ENCODE peak calls at places on chromosomes 4 and X, in six cellular contexts. F is hepatocyte, Z is stomach, E is esophagus squamous epithelium, R is heart left ventricle, I is neuronal stem cell. J is an unnamed sample. For H3K4me1, the result is how much of the 10 kb centered on the place peaks cover.

GRCh38 chrX:106484233-106484632 is 127.5 kb upstream of the RADX start:
- DNase-seq in Z (no peak), E (no peak), F (no peak), I (no peak), R (no peak), J (no peak)

GRCh38 chrX:104522386-104522785 is 43.6 kb upstream of the IL1RAPL2 start:
- DNase-seq in E (no peak), Z (no peak), R (no peak), F (no peak), I (no peak), J (no peak)

GRCh38 chr4:41505161-41505653 is 32.8 kb upstream of the LIMCH1 start:
- DNase-seq in E (no peak), R (peak), F (no peak), Z (no peak), I (no peak), J (peak)

GRCh38 chr4:89640620-89641366 is 196.2 kb downstream of the SNCA start:
- DNase-seq in Z (no peak), I (peak), E (no peak), F (peak), R (peak), J (no peak)

GRCh38 chr4:70833701-70834100 is 6.0 kb downstream of the GRSF1 start:
- DNase-seq in F (no peak), R (no peak), I (no peak), Z (no peak), E (no peak), J (no peak)

GRCh38 chr4:132101526-132101925 is 1047.6 kb upstream of the PCDH10 start:
- DNase-seq in F (no peak), E (no peak), Z (no peak), I (no peak), R (no peak), J (no peak)

GRCh38 chr4:82770607-82771006 is 28.0 kb downstream of the SCD5 start:
- DNase-seq in Z (no peak), R (no peak), F (no peak), I (no peak), E (no peak), J (no peak)

GRCh38 chrX:155112171-155112570 is 40.9 kb downstream of the BRCC3 start:
- DNase-seq in R (no peak), Z (no peak), I (no peak), E (no peak), F (no peak), J (no peak)

GRCh38 chr4:145679520-145679919 is 426 bp upstream of the C4orf51 start:
- DNase-seq in E (no peak), R (peak), F (peak), Z (peak), I (no peak), J (peak)

GRCh38 chrX:107629533-107629909 is 1.2 kb downstream of the PRPS1 start:
- DNase-seq in E (no peak), F (peak), I (no peak), R (no peak), Z (no peak), J (no peak)

GRCh38 chr4:6719611-6720179 is 3.7 kb downstream of the BLOC1S4 start:
- DNase-seq in F (no peak), I (no peak), Z (no peak), E (no peak), R (no peak), J (no peak)

GRCh38 chr4:40596522-40596921 is 33.1 kb downstream of the RBM47 start:
- DNase-seq in I (no peak), F (no peak), R (no peak), Z (no peak), E (no peak), J (no peak)

GRCh38 chr4:76738081-76738931 is 159.6 kb downstream of the SOWAHB start:
- DNase-seq in I (no peak), F (peak), R (peak), E (no peak), Z (no peak), J (peak)

GRCh38 chr4:114495471-114495928 is 103.1 kb upstream of the UGT8 start:
- DNase-seq in I (peak), E (no peak), R (no peak), F (no peak), Z (no peak), J (no peak)

GRCh38 chrX:479273-479981 is 92.7 kb upstream of the PPP2R3B start:
- DNase-seq in F (no peak), R (no peak), Z (no peak), I (no peak), E (no peak), J (no peak)

GRCh38 chrX:2609431-2610238 is 81.5 kb upstream of the CD99 start:
- DNase-seq in R (no peak), E (no peak), I (no peak), Z (no peak), F (no peak), J (no peak)

GRCh38 chrX:3713225-3713936 is at the start of gene PRKX:
- DNase-seq in R (peak), E (peak), I (no peak), F (peak), Z (peak), J (peak)

GRCh38 chr4:126592088-126592487 is 1040.7 kb upstream of the INTU start:
- DNase-seq in R (no peak), E (no peak), Z (no peak), F (peak), I (no peak), J (no peak)

GRCh38 chrX:118497180-118497814 is 1.7 kb downstream of the DOCK11 start:
- DNase-seq in R (no peak), F (no peak), E (no peak), I (no peak), Z (no peak), J (no peak)

GRCh38 chrX:15790766-15791380 is 589 bp downstream of the ZRSR2 start:
- DNase-seq in F (peak), Z (peak), E (no peak), R (no peak), I (no peak), J (no peak)

GRCh38 chr4:111136438-111136837 is 513.6 kb upstream of the PITX2 start:
- DNase-seq in F (no peak), I (no peak), E (no peak), Z (no peak), R (no peak), J (no peak)

GRCh38 chr4:6473264-6474052 is 1.0 kb upstream of the PPP2R2C start:
- DNase-seq in F (no peak), Z (no peak), I (no peak), R (no peak), E (no peak), J (no peak)

GRCh38 chr4:162102713-162103112 is 61.1 kb downstream of the FSTL5 start:
- DNase-seq in R (no peak), F (no peak), E (no peak), I (no peak), Z (no peak), J (no peak)

GRCh38 chrX:116009871-116010710 is 160.5 kb upstream of the AGTR2 start:
- DNase-seq in E (no peak), R (peak), I (no peak), Z (no peak), F (peak), J (no peak)
- H3K27ac ChIP-seq in E (no peak), R (no peak), I (no peak), Z (no peak), F (peak), J (no peak)

GRCh38 chr4:31896349-31896748 is 1176.2 kb downstream of the PCDH7 start:
- DNase-seq in I (no peak), R (no peak), Z (no peak), E (no peak), F (no peak), J (no peak)
- H3K4me3 ChIP-seq in I (no peak), R (no peak), Z (no peak), E (no peak), F (no peak), J (no peak)

GRCh38 chrX:150570512-150570911 is 2.1 kb downstream of the MTM1 start:
- DNase-seq in F (no peak), I (no peak), E (no peak), R (no peak), Z (no peak), J (no peak)

GRCh38 chrX:150566734-150567182 is 1.7 kb upstream of the MTM1 start:
- DNase-seq in I (peak), R (no peak), F (no peak), E (no peak), Z (no peak), J (no peak)

GRCh38 chrX:150568320-150569154 is at the start of gene MTM1:
- DNase-seq in Z (peak), F (peak), R (peak), I (peak), E (peak), J (peak)

GRCh38 chrX:150567645-150568319 is 639 bp upstream of the MTM1 start:
- DNase-seq in F (no peak), R (no peak), E (no peak), Z (no peak), I (no peak), J (no peak)

DNA sequence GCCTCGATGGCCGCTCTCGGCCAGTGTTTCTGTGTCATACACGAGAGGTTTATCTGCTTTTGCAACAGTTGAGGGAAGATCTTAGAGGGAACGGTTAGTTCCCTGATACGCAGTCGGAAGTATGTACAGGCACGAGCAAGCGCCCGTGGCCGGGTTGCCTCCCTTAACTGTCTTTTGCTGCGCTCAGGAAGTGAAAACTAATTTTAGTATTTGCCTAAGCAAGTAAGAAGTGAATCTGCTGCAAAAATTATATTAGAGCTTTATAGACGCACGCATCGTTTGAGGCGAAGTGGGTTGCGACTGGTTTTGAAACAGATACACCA is 695 bp downstream of the MTM1 start:
- DNase-seq in Z (peak), R (peak), I (no peak), E (no peak), F (peak), J (no peak)
- H3K4me1 ChIP-seq in Z (under half), R (under half), I (under half), E (under half), F (under half), J (under half)

DNA sequence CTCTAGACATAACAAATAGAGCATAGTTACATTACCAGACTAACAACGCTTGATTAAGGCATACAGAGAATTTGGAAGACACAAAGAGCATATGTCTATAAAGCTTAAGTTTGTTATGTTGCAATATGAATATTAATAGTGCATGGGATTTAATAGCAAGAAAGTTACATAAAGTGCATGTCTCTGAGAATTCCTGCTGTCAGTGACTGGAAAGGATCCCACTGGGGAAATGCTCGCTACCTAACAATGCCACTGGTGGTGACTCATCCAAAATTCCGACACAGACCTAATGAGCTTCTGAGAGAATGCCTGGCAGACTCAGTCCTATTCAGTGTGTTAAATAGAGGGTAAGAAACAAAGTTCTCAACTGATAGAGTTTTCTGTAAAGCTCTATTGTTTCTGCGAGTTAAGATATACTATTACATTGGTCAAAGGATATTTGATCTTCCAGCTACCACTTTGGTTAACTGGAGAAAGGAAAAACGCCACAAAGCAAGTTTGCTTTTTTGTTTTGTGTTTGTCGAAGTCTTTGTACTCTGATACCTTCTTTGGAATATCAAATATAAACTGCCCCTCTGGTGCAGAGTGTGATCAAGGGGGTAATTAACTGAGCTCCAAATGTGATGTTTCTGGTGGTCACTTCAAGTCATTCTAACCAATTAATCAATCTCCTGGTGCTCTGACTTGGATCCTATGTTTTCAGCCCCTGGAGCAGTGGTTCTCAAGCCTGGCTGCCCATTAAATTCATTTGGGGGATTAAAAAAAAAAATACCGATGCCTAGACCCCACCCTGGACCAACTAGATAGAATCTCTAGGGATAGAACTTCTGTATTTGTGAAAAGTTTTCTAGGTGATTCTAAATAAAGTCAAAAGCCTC is 107.9 kb downstream of the PALLD start:
- DNase-seq in R (peak), E (no peak), Z (no peak), F (peak), I (peak), J (no peak)
- H3K27ac ChIP-seq in R (peak), E (peak), Z (no peak), F (peak), I (peak), J (no peak)